ENCODE peak calls at places on chromosomes 1 and 21, in eight cellular contexts. One of them, this sample, is unnamed. For H3K9me3, the result is how much of the 10 kb centered on the place peaks cover.

GRCh38 chr1:20347699-20348098 is 57.0 kb downstream of the VWA5B1 start:
- DNase-seq in cardiac muscle cell: no peak
- DNase-seq in psoas muscle: no peak
- DNase-seq in neural progenitor cell: no peak
- DNase-seq in fibroblast of lung: no peak
- DNase-seq in sigmoid colon: no peak
- DNase-seq in spleen: peak
- DNase-seq in IMR-90: no peak
- DNase-seq in this sample: no peak

GRCh38 chr1:35049116-35049515 is 17.4 kb upstream of the ZMYM6 start:
- DNase-seq in cardiac muscle cell: peak
- DNase-seq in psoas muscle: no peak
- DNase-seq in neural progenitor cell: no peak
- DNase-seq in fibroblast of lung: peak
- DNase-seq in sigmoid colon: no peak
- DNase-seq in spleen: no peak
- DNase-seq in IMR-90: no peak
- DNase-seq in this sample: no peak

GRCh38 chr1:59730302-59730701 is 84.4 kb upstream of the HOOK1 start:
- DNase-seq in cardiac muscle cell: peak
- DNase-seq in psoas muscle: no peak
- DNase-seq in neural progenitor cell: no peak
- DNase-seq in fibroblast of lung: peak
- DNase-seq in sigmoid colon: no peak
- DNase-seq in spleen: no peak
- DNase-seq in IMR-90: peak
- DNase-seq in this sample: no peak

GRCh38 chr1:177256153-177256814 is 85.5 kb downstream of the BRINP2 start:
- DNase-seq in cardiac muscle cell: peak
- DNase-seq in psoas muscle: peak
- DNase-seq in neural progenitor cell: peak
- DNase-seq in fibroblast of lung: peak
- DNase-seq in sigmoid colon: peak
- DNase-seq in spleen: peak
- DNase-seq in IMR-90: peak
- DNase-seq in this sample: no peak

GRCh38 chr1:227926216-227926791 is 21.4 kb downstream of the WNT9A start:
- DNase-seq in cardiac muscle cell: no peak
- DNase-seq in psoas muscle: peak
- DNase-seq in neural progenitor cell: no peak
- DNase-seq in fibroblast of lung: no peak
- DNase-seq in sigmoid colon: no peak
- DNase-seq in spleen: no peak
- DNase-seq in IMR-90: no peak
- DNase-seq in this sample: no peak

GRCh38 chr1:86687595-86687994 is 16.8 kb upstream of the SH3GLB1 start:
- DNase-seq in cardiac muscle cell: peak
- DNase-seq in psoas muscle: no peak
- DNase-seq in neural progenitor cell: no peak
- DNase-seq in fibroblast of lung: peak
- DNase-seq in sigmoid colon: no peak
- DNase-seq in spleen: no peak
- DNase-seq in IMR-90: no peak
- DNase-seq in this sample: no peak

GRCh38 chr1:96313216-96313615 is 408.4 kb upstream of the PTBP2 start:
- DNase-seq in cardiac muscle cell: peak
- DNase-seq in psoas muscle: no peak
- DNase-seq in neural progenitor cell: no peak
- DNase-seq in fibroblast of lung: peak
- DNase-seq in sigmoid colon: no peak
- DNase-seq in spleen: no peak
- DNase-seq in IMR-90: peak
- DNase-seq in this sample: no peak

GRCh38 chr1:4970532-4970931 is 316.1 kb downstream of the AJAP1 start:
- DNase-seq in cardiac muscle cell: no peak
- DNase-seq in psoas muscle: no peak
- DNase-seq in neural progenitor cell: no peak
- DNase-seq in fibroblast of lung: no peak
- DNase-seq in sigmoid colon: no peak
- DNase-seq in spleen: no peak
- DNase-seq in IMR-90: no peak
- DNase-seq in this sample: no peak

GRCh38 chr1:46605242-46605641 is 1.2 kb upstream of the MKNK1 start:
- DNase-seq in cardiac muscle cell: no peak
- DNase-seq in psoas muscle: no peak
- DNase-seq in neural progenitor cell: no peak
- DNase-seq in fibroblast of lung: no peak
- DNase-seq in sigmoid colon: no peak
- DNase-seq in spleen: no peak
- DNase-seq in IMR-90: no peak
- DNase-seq in this sample: peak

GRCh38 chr1:115705085-115706008 is 63.2 kb downstream of the CASQ2 start:
- DNase-seq in cardiac muscle cell: no peak
- DNase-seq in psoas muscle: no peak
- DNase-seq in neural progenitor cell: peak
- DNase-seq in fibroblast of lung: no peak
- DNase-seq in sigmoid colon: no peak
- DNase-seq in spleen: no peak
- DNase-seq in IMR-90: no peak
- DNase-seq in this sample: no peak

GRCh38 chr1:69433073-69433472 is 134.6 kb upstream of the LRRC7 start:
- DNase-seq in cardiac muscle cell: no peak
- DNase-seq in psoas muscle: no peak
- DNase-seq in neural progenitor cell: no peak
- DNase-seq in fibroblast of lung: peak
- DNase-seq in sigmoid colon: no peak
- DNase-seq in spleen: no peak
- DNase-seq in IMR-90: no peak
- DNase-seq in this sample: no peak

GRCh38 chr1:52739699-52740467 is 13.6 kb downstream of the ZYG11B start:
- DNase-seq in cardiac muscle cell: no peak
- DNase-seq in psoas muscle: no peak
- DNase-seq in neural progenitor cell: no peak
- DNase-seq in fibroblast of lung: no peak
- DNase-seq in sigmoid colon: no peak
- DNase-seq in spleen: no peak
- DNase-seq in IMR-90: no peak
- DNase-seq in this sample: no peak

GRCh38 chr1:165854101-165854845 is 26.9 kb downstream of the UCK2 start:
- DNase-seq in cardiac muscle cell: peak
- DNase-seq in psoas muscle: no peak
- DNase-seq in neural progenitor cell: peak
- DNase-seq in fibroblast of lung: peak
- DNase-seq in sigmoid colon: no peak
- DNase-seq in spleen: no peak
- DNase-seq in IMR-90: peak
- DNase-seq in this sample: no peak

DNA sequence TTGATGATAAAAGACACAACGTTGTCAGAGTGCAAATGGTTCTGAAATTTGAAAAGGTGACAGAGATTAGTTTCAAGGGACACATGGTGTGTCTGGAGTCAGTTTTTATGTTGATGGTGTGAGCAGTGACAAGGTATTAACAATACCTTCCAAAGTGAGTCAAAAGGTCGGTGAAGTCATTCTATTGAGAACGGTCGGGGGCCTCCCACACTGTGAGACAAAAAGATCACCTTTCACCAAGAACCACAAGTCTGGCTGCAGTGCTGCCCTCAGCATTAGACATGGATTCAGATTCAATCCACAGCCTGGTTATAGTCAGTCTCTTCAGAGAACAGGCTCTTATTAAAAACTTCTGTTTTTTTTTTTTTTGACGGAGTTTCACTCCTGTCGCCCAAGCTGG is 26.5 kb downstream of the ZNF124 start:
- DNase-seq in cardiac muscle cell: no peak
- DNase-seq in psoas muscle: no peak
- DNase-seq in neural progenitor cell: no peak
- DNase-seq in fibroblast of lung: no peak
- DNase-seq in sigmoid colon: no peak
- DNase-seq in spleen: no peak
- DNase-seq in IMR-90: no peak
- DNase-seq in this sample: no peak
- H3K9me3 ChIP-seq in cardiac muscle cell: under half
- H3K9me3 ChIP-seq in psoas muscle: half or more
- H3K9me3 ChIP-seq in neural progenitor cell: under half
- H3K9me3 ChIP-seq in fibroblast of lung: under half
- H3K9me3 ChIP-seq in sigmoid colon: under half
- H3K9me3 ChIP-seq in spleen: half or more
- H3K9me3 ChIP-seq in IMR-90: under half
- H3K9me3 ChIP-seq in this sample: under half

GRCh38 chr21:8989883-8990325 is 1531.5 kb upstream of the TPTE start:
- DNase-seq in cardiac muscle cell: no peak
- DNase-seq in psoas muscle: no peak
- DNase-seq in neural progenitor cell: no peak
- DNase-seq in fibroblast of lung: peak
- DNase-seq in sigmoid colon: no peak
- DNase-seq in spleen: no peak
- DNase-seq in IMR-90: no peak
- DNase-seq in this sample: no peak
- H3K9me3 ChIP-seq in cardiac muscle cell: under half
- H3K9me3 ChIP-seq in psoas muscle: under half
- H3K9me3 ChIP-seq in neural progenitor cell: under half
- H3K9me3 ChIP-seq in fibroblast of lung: under half
- H3K9me3 ChIP-seq in sigmoid colon: under half
- H3K9me3 ChIP-seq in spleen: under half
- H3K9me3 ChIP-seq in IMR-90: under half
- H3K9me3 ChIP-seq in this sample: under half

DNA sequence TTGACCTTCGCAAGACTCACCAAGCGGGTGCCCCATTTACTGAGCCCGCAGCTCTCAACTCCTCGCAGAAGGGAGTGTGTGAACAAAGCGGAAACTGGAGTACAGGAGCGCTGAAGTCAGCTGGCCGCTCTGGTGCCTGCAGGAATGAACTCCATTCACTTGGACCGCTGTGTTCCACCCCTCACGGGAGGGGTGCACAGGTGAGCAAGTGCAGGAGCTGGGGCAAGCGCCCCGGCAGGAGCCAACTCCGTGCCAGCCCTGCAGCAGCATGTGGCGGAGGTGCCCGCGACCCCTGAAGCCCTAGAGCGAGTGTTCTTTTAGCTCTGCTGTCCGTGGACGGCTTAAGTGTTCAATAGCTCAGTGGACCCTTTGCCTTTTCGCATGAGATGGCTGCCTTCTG is 471.6 kb upstream of the ADGRL4 start:
- DNase-seq in cardiac muscle cell: no peak
- DNase-seq in psoas muscle: no peak
- DNase-seq in neural progenitor cell: no peak
- DNase-seq in fibroblast of lung: no peak
- DNase-seq in sigmoid colon: no peak
- DNase-seq in spleen: no peak
- DNase-seq in IMR-90: no peak
- DNase-seq in this sample: no peak
- H3K9me3 ChIP-seq in cardiac muscle cell: under half
- H3K9me3 ChIP-seq in psoas muscle: under half
- H3K9me3 ChIP-seq in neural progenitor cell: under half
- H3K9me3 ChIP-seq in fibroblast of lung: under half
- H3K9me3 ChIP-seq in sigmoid colon: under half
- H3K9me3 ChIP-seq in spleen: under half
- H3K9me3 ChIP-seq in IMR-90: under half
- H3K9me3 ChIP-seq in this sample: under half

GRCh38 chr1:83029050-83029449 is 969.9 kb downstream of the TTLL7 start:
- DNase-seq in cardiac muscle cell: no peak
- DNase-seq in psoas muscle: no peak
- DNase-seq in neural progenitor cell: peak
- DNase-seq in fibroblast of lung: no peak
- DNase-seq in sigmoid colon: no peak
- DNase-seq in spleen: no peak
- DNase-seq in IMR-90: no peak
- DNase-seq in this sample: no peak

GRCh38 chr1:83026745-83027144 is 972.2 kb downstream of the TTLL7 start:
- DNase-seq in cardiac muscle cell: no peak
- DNase-seq in psoas muscle: no peak
- DNase-seq in neural progenitor cell: no peak
- DNase-seq in fibroblast of lung: peak
- DNase-seq in sigmoid colon: no peak
- DNase-seq in spleen: no peak
- DNase-seq in IMR-90: no peak
- DNase-seq in this sample: no peak

GRCh38 chr1:83024251-83024767 is 974.6 kb downstream of the TTLL7 start:
- DNase-seq in cardiac muscle cell: no peak
- DNase-seq in psoas muscle: no peak
- DNase-seq in neural progenitor cell: no peak
- DNase-seq in fibroblast of lung: no peak
- DNase-seq in sigmoid colon: no peak
- DNase-seq in spleen: no peak
- DNase-seq in IMR-90: no peak
- DNase-seq in this sample: no peak

GRCh38 chr1:83029916-83030315 is 969.0 kb downstream of the TTLL7 start:
- DNase-seq in cardiac muscle cell: no peak
- DNase-seq in psoas muscle: no peak
- DNase-seq in neural progenitor cell: no peak
- DNase-seq in fibroblast of lung: peak
- DNase-seq in sigmoid colon: no peak
- DNase-seq in spleen: no peak
- DNase-seq in IMR-90: no peak
- DNase-seq in this sample: no peak

GRCh38 chr1:83028467-83028866 is 970.5 kb downstream of the TTLL7 start:
- DNase-seq in cardiac muscle cell: no peak
- DNase-seq in psoas muscle: no peak
- DNase-seq in neural progenitor cell: no peak
- DNase-seq in fibroblast of lung: no peak
- DNase-seq in sigmoid colon: no peak
- DNase-seq in spleen: no peak
- DNase-seq in IMR-90: no peak
- DNase-seq in this sample: no peak
- H3K9me3 ChIP-seq in cardiac muscle cell: under half
- H3K9me3 ChIP-seq in psoas muscle: under half
- H3K9me3 ChIP-seq in neural progenitor cell: under half
- H3K9me3 ChIP-seq in fibroblast of lung: under half
- H3K9me3 ChIP-seq in sigmoid colon: under half
- H3K9me3 ChIP-seq in spleen: under half
- H3K9me3 ChIP-seq in IMR-90: under half
- H3K9me3 ChIP-seq in this sample: under half

GRCh38 chr1:152413909-152414308 is at the start of gene CRNN:
- DNase-seq in cardiac muscle cell: no peak
- DNase-seq in psoas muscle: no peak
- DNase-seq in neural progenitor cell: no peak
- DNase-seq in fibroblast of lung: no peak
- DNase-seq in sigmoid colon: no peak
- DNase-seq in spleen: no peak
- DNase-seq in IMR-90: no peak
- DNase-seq in this sample: no peak
- H3K9me3 ChIP-seq in cardiac muscle cell: under half
- H3K9me3 ChIP-seq in psoas muscle: under half
- H3K9me3 ChIP-seq in neural progenitor cell: under half
- H3K9me3 ChIP-seq in fibroblast of lung: under half
- H3K9me3 ChIP-seq in sigmoid colon: under half
- H3K9me3 ChIP-seq in spleen: under half
- H3K9me3 ChIP-seq in IMR-90: under half
- H3K9me3 ChIP-seq in this sample: under half